ENCODE peak calls at places on chromosomes 6 and 20, in seven cellular contexts. V is neuronal stem cell, N is mesendoderm, U is IMR-90, D is H9, E is H1, Q is mesenchymal stem cell. B is an unnamed sample.

GRCh38 chr6:143401060-143401426 is 49.5 kb downstream of the ADAT2 start:
- DNase-seq in V (no peak), N (no peak), U (no peak), D (no peak), E (no peak), Q (no peak), B (no peak)

GRCh38 chr20:41249371-41249770 is 68.2 kb downstream of the ZHX3 start:
- DNase-seq in V (peak), N (no peak), U (peak), D (no peak), E (no peak), Q (peak), B (peak)

GRCh38 chr6:162785632-162786242 is 58.0 kb downstream of the PACRG start:
- DNase-seq in V (no peak), N (peak), U (no peak), D (no peak), E (no peak), Q (no peak), B (no peak)

GRCh38 chr6:137715589-137716045 is 151.4 kb upstream of the TNFAIP3 start:
- DNase-seq in V (no peak), N (no peak), U (peak), D (no peak), E (no peak), Q (peak), B (peak)

GRCh38 chr6:80335061-80335660 is 228.7 kb downstream of the BCKDHB start:
- DNase-seq in V (no peak), N (no peak), U (peak), D (no peak), E (no peak), Q (peak), B (peak)

GRCh38 chr20:33910056-33910455 is 83.7 kb upstream of the RALY start:
- DNase-seq in V (no peak), N (no peak), U (peak), D (no peak), E (no peak), Q (peak), B (no peak)

GRCh38 chr6:90599151-90599550 is 12.3 kb upstream of the MAP3K7 start:
- DNase-seq in V (no peak), N (no peak), U (no peak), D (no peak), E (no peak), Q (no peak), B (no peak)

GRCh38 chr20:13353261-13353945 is 132.3 kb downstream of the ISM1 start:
- DNase-seq in V (no peak), N (peak), U (no peak), D (no peak), E (no peak), Q (no peak), B (no peak)

DNA sequence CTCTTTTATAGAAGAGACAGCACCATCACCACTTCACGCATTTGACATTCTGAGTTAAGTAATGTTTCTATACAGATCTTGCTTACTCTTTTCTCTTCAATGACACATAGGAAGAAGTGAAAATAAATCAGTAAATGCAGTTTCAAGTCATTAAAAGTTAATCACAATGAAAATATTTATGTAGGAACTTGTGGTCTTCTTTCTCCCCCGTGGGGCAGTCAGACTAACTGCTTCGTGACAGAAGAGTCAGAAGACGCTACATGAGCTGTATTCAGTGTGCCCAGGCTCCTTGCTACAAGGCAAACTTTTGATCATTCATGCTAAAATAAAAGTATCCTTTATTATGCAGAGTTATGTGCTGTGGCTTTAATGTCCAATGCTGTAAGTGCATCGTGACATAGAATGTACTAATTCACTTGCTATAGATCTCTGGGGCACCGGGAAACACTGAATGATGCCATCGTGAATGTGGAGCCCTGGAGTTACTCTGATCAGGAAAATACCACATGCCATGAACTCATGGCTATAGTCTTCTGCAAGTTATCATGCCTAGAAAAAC is 117.8 kb upstream of the TRAF3IP2 start:
- DNase-seq in V (no peak), N (no peak), U (no peak), D (no peak), E (no peak), Q (no peak), B (no peak)
- H3K9ac ChIP-seq in V (no peak), N (no peak), U (no peak), D (no peak), E (no peak), Q (peak), B (no peak)

DNA sequence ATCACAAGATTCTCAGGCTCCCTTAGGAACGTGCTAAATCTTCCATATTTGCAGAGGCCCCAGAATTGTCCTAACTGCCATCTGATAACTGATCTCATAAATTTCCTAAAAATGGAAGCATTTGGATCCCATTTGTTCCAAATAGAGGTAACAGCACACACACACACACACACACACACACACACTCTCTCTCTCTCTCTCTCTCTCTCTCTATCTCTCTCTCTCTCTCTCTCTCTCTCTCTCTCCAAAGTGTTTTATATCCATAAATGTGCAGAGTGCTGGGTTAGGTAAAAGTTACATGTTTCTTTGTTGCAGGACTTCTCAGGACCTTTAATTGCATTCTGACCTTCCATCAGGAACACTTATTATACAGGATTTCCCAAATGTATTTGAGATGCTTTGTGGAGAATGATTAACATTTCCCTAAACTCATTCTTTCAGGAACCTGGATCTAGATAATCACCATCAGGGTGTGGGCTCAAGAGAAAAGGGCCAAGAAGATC is 8.5 kb upstream of the STK38 start:
- DNase-seq in V (no peak), N (no peak), U (no peak), D (no peak), E (no peak), Q (no peak), B (no peak)
- H2BK120ac ChIP-seq in V (no peak), N (no peak), U (no peak), D (no peak), E (no peak), Q (no peak), B (no peak)

DNA sequence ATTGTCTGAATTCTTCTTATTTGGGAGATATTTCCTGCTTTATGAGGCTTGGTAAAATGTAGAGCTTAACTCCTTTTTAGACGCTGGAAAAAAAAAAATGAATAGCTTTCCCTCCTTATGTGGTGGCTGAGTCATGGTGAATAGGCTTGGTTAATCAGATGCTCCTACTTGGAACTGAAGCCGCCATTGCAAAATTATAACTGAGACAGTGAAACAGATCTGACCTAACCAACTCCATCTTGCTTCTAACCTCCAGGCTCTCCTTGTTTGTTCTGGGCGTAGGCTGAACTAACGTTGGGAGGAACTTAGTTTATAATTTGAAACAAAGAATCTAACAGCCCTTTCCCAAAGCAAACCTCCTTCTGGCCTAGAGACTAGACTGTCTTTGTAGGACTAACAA is 43.2 kb upstream of the PLCB4 start:
- DNase-seq in V (no peak), N (no peak), U (peak), D (no peak), E (no peak), Q (peak), B (no peak)
- H3K23ac ChIP-seq in V (no peak), N (no peak), U (peak), D (no peak), E (no peak), Q (no peak), B (no peak)

GRCh38 chr6:22019877-22020276 is 277.0 kb downstream of the PRL start:
- DNase-seq in V (no peak), N (no peak), U (no peak), D (no peak), E (no peak), Q (no peak), B (no peak)

GRCh38 chr6:22017272-22017671 is 279.6 kb downstream of the PRL start:
- DNase-seq in V (no peak), N (no peak), U (peak), D (no peak), E (no peak), Q (no peak), B (no peak)

GRCh38 chr6:22024004-22024403 is 272.8 kb downstream of the PRL start:
- DNase-seq in V (no peak), N (no peak), U (no peak), D (no peak), E (no peak), Q (no peak), B (no peak)

GRCh38 chr6:22015944-22016343 is 280.9 kb downstream of the PRL start:
- DNase-seq in V (no peak), N (no peak), U (no peak), D (no peak), E (no peak), Q (no peak), B (no peak)

GRCh38 chr6:22020299-22020998 is 276.4 kb downstream of the PRL start:
- DNase-seq in V (no peak), N (no peak), U (no peak), D (no peak), E (no peak), Q (no peak), B (no peak)
- H3K9ac ChIP-seq in V (no peak), N (no peak), U (no peak), D (no peak), E (no peak), Q (no peak), B (no peak)

GRCh38 chr6:24584390-24584735 is 61.6 kb downstream of the KIAA0319 start:
- DNase-seq in V (no peak), N (peak), U (no peak), D (no peak), E (no peak), Q (no peak), B (no peak)
- H2BK120ac ChIP-seq in V (no peak), N (no peak), U (no peak), D (no peak), E (no peak), Q (no peak), B (no peak)

GRCh38 chr20:15887387-15887786 is 685.9 kb downstream of the KIF16B start:
- DNase-seq in V (no peak), N (no peak), U (no peak), D (no peak), E (no peak), Q (no peak), B (no peak)

GRCh38 chr20:15889073-15889923 is 684.0 kb downstream of the KIF16B start:
- DNase-seq in V (no peak), N (peak), U (no peak), D (no peak), E (no peak), Q (no peak), B (no peak)

GRCh38 chr20:15895126-15895525 is 678.1 kb downstream of the KIF16B start:
- DNase-seq in V (no peak), N (no peak), U (no peak), D (no peak), E (no peak), Q (no peak), B (no peak)

GRCh38 chr20:15890358-15890982 is 682.8 kb downstream of the KIF16B start:
- DNase-seq in V (no peak), N (no peak), U (no peak), D (no peak), E (no peak), Q (no peak), B (no peak)

GRCh38 chr20:15889924-15890256 is 683.4 kb downstream of the KIF16B start:
- DNase-seq in V (no peak), N (no peak), U (no peak), D (no peak), E (no peak), Q (no peak), B (no peak)
- H3K23ac ChIP-seq in V (no peak), N (no peak), U (no peak), D (no peak), E (no peak), Q (no peak), B (no peak)

GRCh38 chr6:36442671-36443497 is at the start of the genes KCTD20 and PXT1:
- DNase-seq in V (peak), N (peak), U (peak), D (peak), E (no peak), Q (peak), B (peak)
- H3K9ac ChIP-seq in V (peak), N (peak), U (peak), D (peak), E (peak), Q (peak), B (peak)

DNA sequence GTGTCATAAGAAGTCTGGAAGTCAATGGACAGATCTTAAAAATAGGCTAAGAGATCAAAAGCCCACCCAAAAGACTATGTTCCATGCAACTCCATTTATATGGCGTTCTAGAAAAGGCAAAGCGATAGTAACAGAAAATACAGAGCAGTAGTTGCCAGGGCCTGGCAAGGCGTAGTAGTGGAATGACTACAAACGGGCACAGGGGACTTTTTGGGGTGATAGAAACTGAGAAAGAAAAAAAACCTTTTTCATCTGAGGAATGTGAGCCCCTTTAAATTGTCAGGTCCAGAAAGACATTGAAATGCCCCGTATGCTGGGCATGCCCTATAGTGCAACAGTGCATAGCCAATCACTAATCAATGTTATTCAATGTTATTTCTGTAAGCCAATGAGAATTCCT is 47.2 kb upstream of the FAM50B start:
- DNase-seq in V (no peak), N (no peak), U (no peak), D (no peak), E (no peak), Q (no peak), B (no peak)
- H2BK120ac ChIP-seq in V (no peak), N (no peak), U (peak), D (no peak), E (no peak), Q (no peak), B (no peak)

GRCh38 chr6:834190-834589 is 141.3 kb upstream of the EXOC2 start:
- DNase-seq in V (no peak), N (no peak), U (no peak), D (no peak), E (no peak), Q (no peak), B (no peak)
- H3K23ac ChIP-seq in V (no peak), N (no peak), U (no peak), D (no peak), E (no peak), Q (no peak), B (no peak)